ENCODE peak calls at places on chromosomes 1 and 21, in seven cellular contexts. One of them, this sample, is unnamed.
A peak's percentile ranks its signal among the peaks of the same experiment; 100 is the strongest.

GRCh38 chr1:186577633-186578032 is 102.6 kb downstream of the PTGS2 start:
- DNase-seq in GM12865: no peak
- DNase-seq in pancreas: no peak
- DNase-seq in HFFc6: no peak
- DNase-seq in AG09309: no peak
- DNase-seq in A549: no peak
- DNase-seq in RWPE2: no peak
- DNase-seq in this sample: no peak

GRCh38 chr1:240492832-240493440 is 119.0 kb downstream of the GREM2 start:
- DNase-seq in A549: peak; percentile 67
- DNase-seq in pancreas: no peak
- DNase-seq in RWPE2: peak; percentile 43
- DNase-seq in GM12865: no peak
- DNase-seq in HFFc6: no peak
- DNase-seq in AG09309: no peak
- DNase-seq in this sample: no peak

GRCh38 chr1:77459881-77460280 is 178.1 kb downstream of the AK5 start:
- DNase-seq in HFFc6: peak; percentile 14
- DNase-seq in pancreas: no peak
- DNase-seq in A549: no peak
- DNase-seq in RWPE2: no peak
- DNase-seq in GM12865: no peak
- DNase-seq in AG09309: no peak
- DNase-seq in this sample: no peak

GRCh38 chr21:44370027-44370735 is 16.8 kb downstream of the TRPM2 start:
- DNase-seq in RWPE2: peak; percentile 61
- DNase-seq in AG09309: peak; percentile 33
- DNase-seq in GM12865: no peak
- DNase-seq in pancreas: no peak
- DNase-seq in A549: peak; percentile 52
- DNase-seq in HFFc6: peak; percentile 9
- DNase-seq in this sample: no peak

GRCh38 chr1:26287033-26287711 is 7.3 kb downstream of the SH3BGRL3 start:
- DNase-seq in RWPE2: no peak
- DNase-seq in HFFc6: no peak
- DNase-seq in GM12865: peak; percentile 94
- DNase-seq in AG09309: no peak
- DNase-seq in A549: no peak
- DNase-seq in pancreas: no peak
- DNase-seq in this sample: no peak

GRCh38 chr1:170705981-170706380 is 42.0 kb downstream of the PRRX1 start:
- DNase-seq in A549: no peak
- DNase-seq in pancreas: no peak
- DNase-seq in RWPE2: no peak
- DNase-seq in HFFc6: no peak
- DNase-seq in GM12865: no peak
- DNase-seq in AG09309: no peak
- DNase-seq in this sample: no peak

GRCh38 chr1:152107289-152107983 is 7.8 kb downstream of the TCHH start:
- DNase-seq in HFFc6: no peak
- DNase-seq in RWPE2: peak; percentile 38
- DNase-seq in AG09309: no peak
- DNase-seq in GM12865: no peak
- DNase-seq in pancreas: no peak
- DNase-seq in A549: peak; percentile 30
- DNase-seq in this sample: no peak

GRCh38 chr1:16146888-16147614 is 8.8 kb downstream of the EPHA2 start:
- DNase-seq in GM12865: no peak
- DNase-seq in pancreas: no peak
- DNase-seq in A549: no peak
- DNase-seq in AG09309: no peak
- DNase-seq in HFFc6: peak; percentile 70
- DNase-seq in RWPE2: no peak
- DNase-seq in this sample: no peak

GRCh38 chr1:72526926-72527325 is 244.6 kb upstream of the NEGR1 start:
- DNase-seq in AG09309: no peak
- DNase-seq in pancreas: no peak
- DNase-seq in HFFc6: peak; percentile 63
- DNase-seq in RWPE2: no peak
- DNase-seq in GM12865: no peak
- DNase-seq in A549: no peak
- DNase-seq in this sample: no peak

GRCh38 chr1:167249702-167250101 is 29.0 kb downstream of the POU2F1 start:
- DNase-seq in A549: no peak
- DNase-seq in GM12865: peak; percentile 41
- DNase-seq in RWPE2: no peak
- DNase-seq in HFFc6: no peak
- DNase-seq in pancreas: no peak
- DNase-seq in AG09309: no peak
- DNase-seq in this sample: no peak

GRCh38 chr21:43645414-43645891 is 13.8 kb downstream of the HSF2BP start:
- DNase-seq in RWPE2: no peak
- DNase-seq in GM12865: peak; percentile 76
- DNase-seq in A549: peak; percentile 53
- DNase-seq in pancreas: peak; percentile 29
- DNase-seq in AG09309: peak; percentile 55
- DNase-seq in HFFc6: peak; percentile 67
- DNase-seq in this sample: no peak

GRCh38 chr1:62891961-62892562 is 108.1 kb downstream of the ATG4C start:
- DNase-seq in HFFc6: no peak
- DNase-seq in A549: no peak
- DNase-seq in GM12865: no peak
- DNase-seq in AG09309: no peak
- DNase-seq in pancreas: no peak
- DNase-seq in RWPE2: no peak
- DNase-seq in this sample: no peak

GRCh38 chr1:27429029-27429425 is 36.6 kb downstream of the GPR3 start:
- DNase-seq in HFFc6: no peak
- DNase-seq in pancreas: no peak
- DNase-seq in GM12865: no peak
- DNase-seq in A549: no peak
- DNase-seq in RWPE2: no peak
- DNase-seq in AG09309: no peak
- DNase-seq in this sample: no peak

GRCh38 chr1:197914510-197914909 is 2.7 kb upstream of the LHX9 start:
- DNase-seq in RWPE2: no peak
- DNase-seq in AG09309: no peak
- DNase-seq in pancreas: no peak
- DNase-seq in HFFc6: no peak
- DNase-seq in GM12865: no peak
- DNase-seq in A549: no peak
- DNase-seq in this sample: no peak

GRCh38 chr1:197917553-197917812 is 311 bp downstream of the LHX9 start:
- DNase-seq in AG09309: no peak
- DNase-seq in A549: no peak
- DNase-seq in pancreas: no peak
- DNase-seq in GM12865: no peak
- DNase-seq in HFFc6: no peak
- DNase-seq in RWPE2: no peak
- DNase-seq in this sample: no peak

GRCh38 chr1:197917813-197918646 is 858 bp downstream of the LHX9 start:
- DNase-seq in RWPE2: no peak
- DNase-seq in GM12865: no peak
- DNase-seq in HFFc6: no peak
- DNase-seq in AG09309: no peak
- DNase-seq in A549: no peak
- DNase-seq in pancreas: no peak
- DNase-seq in this sample: no peak

GRCh38 chr1:197915217-197915616 is 2.0 kb upstream of the LHX9 start:
- DNase-seq in RWPE2: no peak
- DNase-seq in AG09309: no peak
- DNase-seq in GM12865: no peak
- DNase-seq in pancreas: no peak
- DNase-seq in HFFc6: no peak
- DNase-seq in A549: no peak
- DNase-seq in this sample: no peak

GRCh38 chr1:197915797-197916686 is 1.1 kb upstream of the LHX9 start:
- DNase-seq in A549: peak; percentile 85
- DNase-seq in GM12865: no peak
- DNase-seq in AG09309: peak; percentile 29
- DNase-seq in RWPE2: peak; percentile 75
- DNase-seq in pancreas: no peak
- DNase-seq in HFFc6: peak; percentile 85
- DNase-seq in this sample: no peak
- TF ChIP-seq CTCF in A549: peak; percentile 58
- TF ChIP-seq CTCF in GM12865: peak; percentile 22
- TF ChIP-seq CTCF in AG09309: peak; percentile 87
- TF ChIP-seq CTCF in RWPE2: peak; percentile 71
- TF ChIP-seq CTCF in pancreas: peak; percentile 32
- TF ChIP-seq CTCF in HFFc6: peak; percentile 78
- TF ChIP-seq CTCF in this sample: no peak

DNA sequence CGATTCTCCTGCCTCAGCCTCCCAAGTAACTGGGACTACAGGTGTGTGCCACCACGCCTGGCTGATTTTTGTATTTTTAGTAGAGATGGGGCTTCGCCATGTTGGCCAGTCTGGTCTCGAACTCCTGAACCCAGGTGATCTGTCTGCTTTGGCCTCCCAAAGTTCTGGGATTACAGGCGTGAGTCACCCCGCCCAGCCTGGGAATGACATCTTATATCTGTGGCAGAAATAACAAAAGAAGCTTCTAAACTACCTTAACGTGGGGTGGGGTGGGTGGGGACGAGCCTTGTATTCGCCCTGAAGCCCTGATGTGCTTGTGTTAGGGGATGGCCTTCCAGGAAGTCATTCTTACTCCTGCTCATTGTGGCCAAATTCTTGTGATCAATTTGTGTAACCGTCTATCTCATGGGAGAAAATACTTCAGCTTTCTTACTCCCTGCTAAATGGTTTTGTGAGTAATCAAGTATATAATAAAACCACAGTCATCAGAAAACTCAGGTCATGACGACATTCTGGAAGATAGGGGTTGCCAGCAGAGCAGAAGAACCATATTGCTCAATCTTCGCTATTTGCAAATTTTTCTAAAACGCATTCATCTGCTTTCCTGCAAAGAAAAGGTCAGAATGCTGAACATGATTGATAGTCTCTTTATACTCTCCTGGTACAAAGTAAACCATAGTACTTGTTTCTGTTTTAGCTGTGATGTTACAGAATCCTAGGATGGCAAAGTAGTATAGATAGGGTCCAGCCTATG is 63.2 kb downstream of the DIRAS3 start:
- DNase-seq in AG09309: peak; percentile 92
- DNase-seq in HFFc6: peak; percentile 87
- DNase-seq in A549: peak; percentile 20
- DNase-seq in GM12865: no peak
- DNase-seq in RWPE2: peak; percentile 57
- DNase-seq in pancreas: no peak
- DNase-seq in this sample: no peak
- TF ChIP-seq CTCF in AG09309: no peak
- TF ChIP-seq CTCF in HFFc6: no peak
- TF ChIP-seq CTCF in A549: no peak
- TF ChIP-seq CTCF in GM12865: no peak
- TF ChIP-seq CTCF in RWPE2: no peak
- TF ChIP-seq CTCF in pancreas: no peak
- TF ChIP-seq CTCF in this sample: no peak

GRCh38 chr1:169108897-169109560 is 2.5 kb downstream of the ATP1B1 start:
- DNase-seq in HFFc6: peak; percentile 56
- DNase-seq in AG09309: no peak
- DNase-seq in pancreas: no peak
- DNase-seq in RWPE2: no peak
- DNase-seq in GM12865: peak; percentile 24
- DNase-seq in A549: no peak
- DNase-seq in this sample: no peak
- TF ChIP-seq CTCF in HFFc6: peak; percentile 65
- TF ChIP-seq CTCF in AG09309: no peak
- TF ChIP-seq CTCF in pancreas: no peak
- TF ChIP-seq CTCF in RWPE2: peak; percentile 64
- TF ChIP-seq CTCF in GM12865: peak; percentile 23
- TF ChIP-seq CTCF in A549: peak; percentile 27
- TF ChIP-seq CTCF in this sample: no peak

GRCh38 chr1:109819365-109819764 is 55.6 kb upstream of the EPS8L3 start:
- DNase-seq in HFFc6: no peak
- DNase-seq in A549: no peak
- DNase-seq in pancreas: no peak
- DNase-seq in RWPE2: no peak
- DNase-seq in GM12865: no peak
- DNase-seq in AG09309: no peak
- DNase-seq in this sample: no peak
- TF ChIP-seq CTCF in HFFc6: no peak
- TF ChIP-seq CTCF in A549: no peak
- TF ChIP-seq CTCF in pancreas: no peak
- TF ChIP-seq CTCF in RWPE2: no peak
- TF ChIP-seq CTCF in GM12865: no peak
- TF ChIP-seq CTCF in AG09309: no peak
- TF ChIP-seq CTCF in this sample: no peak

This sample was measured in omental fat pad.